ENCODE peak calls at places on chromosomes 6 and 20, in four cellular contexts. E is pancreas, M is AG09319, H is astrocyte of the spinal cord. X is an unnamed sample.

GRCh38 chr6:130560231-130560630 is 194.4 kb downstream of the TMEM200A start:
- DNase-seq in E (no peak), M (no peak), H (peak; percentile 54), X (no peak)

GRCh38 chr20:2303693-2304092 is 7.9 kb downstream of the TGM3 start:
- DNase-seq in E (no peak), M (no peak), H (no peak), X (no peak)

GRCh38 chr20:57993738-57994431 is 234.6 kb downstream of the ANKRD60 start:
- DNase-seq in E (no peak), M (no peak), H (peak; percentile 43), X (no peak)

GRCh38 chr6:139146317-139146726 is 11.4 kb downstream of the HECA start:
- DNase-seq in E (no peak), M (no peak), H (no peak), X (no peak)

GRCh38 chr20:48616481-48616880 is 211.3 kb downstream of the PREX1 start:
- DNase-seq in E (no peak), M (no peak), H (no peak), X (no peak)

GRCh38 chr6:30615958-30616810 is 859 bp downstream of the PPP1R10 start:
- DNase-seq in E (no peak), M (no peak), H (peak; percentile 29), X (peak; percentile 33)

GRCh38 chr6:68025764-68026163 is 609.3 kb upstream of the ADGRB3 start:
- DNase-seq in E (no peak), M (no peak), H (no peak), X (no peak)

GRCh38 chr6:34298941-34299340 is 50.1 kb upstream of the SMIM29 start:
- DNase-seq in E (no peak), M (no peak), H (no peak), X (no peak)

GRCh38 chr6:162344935-162345599 is 382.5 kb downstream of the PRKN start:
- DNase-seq in E (no peak), M (no peak), H (peak; percentile 46), X (no peak)

GRCh38 chr6:21781075-21781474 is 187.5 kb downstream of the SOX4 start:
- DNase-seq in E (no peak), M (no peak), H (no peak), X (no peak)

GRCh38 chr6:37653933-37654565 is 43.6 kb downstream of the MDGA1 start:
- DNase-seq in E (no peak), M (no peak), H (peak; percentile 39), X (no peak)

GRCh38 chr20:60928341-60928740 is 323.7 kb upstream of the CDH4 start:
- DNase-seq in E (no peak), M (no peak), H (no peak), X (no peak)

GRCh38 chr6:34575326-34575725 is 19.2 kb upstream of the SPDEF start:
- DNase-seq in E (no peak), M (no peak), H (no peak), X (no peak)

GRCh38 chr6:110415297-110415916 is at the start of gene DDO:
- DNase-seq in E (peak; percentile 95), M (no peak), H (peak; percentile 41), X (no peak)

GRCh38 chr20:37881601-37882343 is 21.2 kb upstream of the VSTM2L start:
- DNase-seq in E (no peak), M (no peak), H (no peak), X (no peak)

GRCh38 chr6:3841711-3842565 is 7.2 kb upstream of the FAM50B start:
- DNase-seq in E (no peak), M (no peak), H (peak; percentile 52), X (no peak)

GRCh38 chr20:24763386-24764026 is 185.6 kb upstream of the CST7 start:
- DNase-seq in E (no peak), M (no peak), H (no peak), X (no peak)

GRCh38 chr6:14452567-14453527 is 335.3 kb downstream of the CD83 start:
- DNase-seq in E (no peak), M (no peak), H (no peak), X (no peak)

GRCh38 chr6:162343902-162344226 is 383.7 kb downstream of the PRKN start:
- DNase-seq in E (no peak), M (no peak), H (peak; percentile 41), X (no peak)

GRCh38 chr20:17698419-17698818 is 1.3 kb upstream of the BANF2 start:
- DNase-seq in E (no peak), M (no peak), H (no peak), X (no peak)

GRCh38 chr6:109296305-109296915 is 85.9 kb downstream of the CD164 start:
- DNase-seq in E (no peak), M (no peak), H (no peak), X (no peak)

GRCh38 chr20:35698298-35699126 is 640 bp downstream of the NFS1 start:
- DNase-seq in E (peak; percentile 61), M (no peak), H (no peak), X (no peak)

GRCh38 chr6:154932562-154933027 is 62.5 kb upstream of the TIAM2 start:
- DNase-seq in E (no peak), M (peak; percentile 52), H (peak; percentile 75), X (no peak)

GRCh38 chr6:139376054-139376355 is 1.6 kb upstream of the CITED2 start:
- DNase-seq in E (no peak), M (no peak), H (no peak), X (no peak)

GRCh38 chr20:50510706-50511401 is 671 bp downstream of the PTPN1 start:
- DNase-seq in E (peak; percentile 68), M (no peak), H (no peak), X (no peak)

GRCh38 chr20:9672976-9673375 is 158.6 kb downstream of the LAMP5 start:
- DNase-seq in E (no peak), M (no peak), H (no peak), X (no peak)

GRCh38 chr20:32139947-32140346 is 30.4 kb downstream of the TM9SF4 start:
- DNase-seq in E (no peak), M (no peak), H (no peak), X (no peak)

GRCh38 chr20:3067139-3068009 is 4.0 kb upstream of the OXT start:
- DNase-seq in E (no peak), M (no peak), H (no peak), X (no peak)

GRCh38 chr6:30071081-30071818 is 4.3 kb downstream of the PPP1R11 start:
- DNase-seq in E (no peak), M (no peak), H (peak; percentile 19), X (no peak)

GRCh38 chr6:134621858-134622257 is 303.9 kb upstream of the SGK1 start:
- DNase-seq in E (no peak), M (no peak), H (no peak), X (no peak)

GRCh38 chr6:1612902-1613301 is 3.2 kb downstream of the FOXC1 start:
- DNase-seq in E (no peak), M (no peak), H (no peak), X (no peak)

GRCh38 chr6:28347119-28347518 is 2.6 kb upstream of the ZKSCAN3 start:
- DNase-seq in E (no peak), M (no peak), H (no peak), X (no peak)

GRCh38 chr6:47308674-47309325 is 905 bp downstream of the TNFRSF21 start:
- DNase-seq in E (peak; percentile 75), M (no peak), H (peak; percentile 58), X (no peak)

GRCh38 chr20:1946762-1947534 is 46.9 kb downstream of the PDYN start:
- DNase-seq in E (no peak), M (no peak), H (no peak), X (no peak)

GRCh38 chr6:109342564-109342963 is 39.7 kb downstream of the CD164 start:
- DNase-seq in E (no peak), M (no peak), H (no peak), X (no peak)

GRCh38 chr6:100472674-100473073 is 8.0 kb upstream of the SIM1 start:
- DNase-seq in E (no peak), M (no peak), H (no peak), X (no peak)

GRCh38 chr6:89375902-89376301 is 23.4 kb upstream of the UBE2J1 start:
- DNase-seq in E (no peak), M (no peak), H (no peak), X (no peak)

GRCh38 chr6:89371849-89372505 is 19.5 kb upstream of the UBE2J1 start:
- DNase-seq in E (peak; percentile 80), M (no peak), H (peak; percentile 44), X (peak; percentile 74)

GRCh38 chr6:89372506-89372901 is 20.0 kb upstream of the UBE2J1 start:
- DNase-seq in E (no peak), M (no peak), H (no peak), X (no peak)

GRCh38 chr6:89378628-89379027 is 26.1 kb upstream of the UBE2J1 start:
- DNase-seq in E (no peak), M (no peak), H (no peak), X (no peak)

GRCh38 chr6:89375427-89375868 is 22.9 kb upstream of the UBE2J1 start:
- DNase-seq in E (peak; percentile 83), M (no peak), H (no peak), X (peak; percentile 79)
- TF ChIP-seq CTCF in E (no peak), M (no peak), H (peak; percentile 16), X (peak; percentile 47)

DNA sequence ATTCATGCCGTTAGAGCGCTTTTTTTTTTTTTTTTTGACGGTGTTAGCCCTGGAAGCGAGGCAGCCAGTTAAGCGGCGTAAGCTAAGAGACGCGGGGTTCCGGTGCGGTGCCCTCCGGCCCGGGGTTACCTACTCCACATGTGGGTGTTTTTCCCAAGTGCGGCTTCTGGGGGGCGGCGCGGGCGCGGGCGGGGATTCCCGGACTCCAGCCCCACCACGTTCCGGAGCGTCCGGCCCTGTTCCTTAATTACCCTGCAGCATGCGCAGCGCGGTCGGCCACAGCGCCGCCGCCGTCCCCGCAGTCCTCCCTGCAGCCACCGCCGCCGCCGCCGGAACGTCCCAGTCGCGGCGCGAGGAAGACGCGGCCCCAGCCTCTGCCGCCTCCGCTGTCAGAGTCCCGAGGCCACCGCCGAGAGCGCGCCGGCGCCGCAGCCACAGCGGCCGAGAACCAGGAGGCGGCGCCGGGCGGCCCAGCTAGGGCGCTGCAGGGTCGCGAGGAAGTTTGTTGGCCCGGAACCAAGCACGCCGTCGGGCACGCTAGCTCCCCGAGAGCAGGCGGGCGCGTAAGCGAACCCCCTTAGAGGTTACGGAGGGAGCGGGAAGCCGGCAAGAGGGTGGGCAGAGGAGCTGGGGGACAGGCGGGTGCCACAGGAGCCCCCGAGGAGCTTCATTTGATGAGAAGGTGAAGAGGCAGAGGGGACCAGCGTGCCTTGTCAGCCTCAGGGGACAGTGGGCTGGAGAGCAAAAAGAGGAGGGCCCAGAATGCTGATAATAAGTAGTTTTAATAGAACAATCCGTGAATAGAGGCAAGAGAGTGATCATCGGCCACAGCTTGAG is 937 bp downstream of the COL19A1 start:
- DNase-seq in E (peak; percentile 83), M (no peak), H (peak; percentile 6), X (peak; percentile 36)
- TF ChIP-seq CTCF in E (peak; percentile 10), M (no peak), H (no peak), X (no peak)

GRCh38 chr6:85344996-85345395 is 104.9 kb upstream of the NT5E start:
- DNase-seq in E (no peak), M (no peak), H (no peak), X (no peak)

GRCh38 chr6:85353012-85353411 is 96.9 kb upstream of the NT5E start:
- DNase-seq in E (no peak), M (no peak), H (no peak), X (no peak)

GRCh38 chr6:85347787-85348186 is 102.1 kb upstream of the NT5E start:
- DNase-seq in E (no peak), M (no peak), H (no peak), X (no peak)

GRCh38 chr6:85346196-85346595 is 103.7 kb upstream of the NT5E start:
- DNase-seq in E (no peak), M (no peak), H (no peak), X (no peak)

GRCh38 chr6:85348643-85349042 is 101.2 kb upstream of the NT5E start:
- DNase-seq in E (no peak), M (no peak), H (no peak), X (no peak)
- TF ChIP-seq CTCF in E (no peak), M (no peak), H (no peak), X (peak; percentile 20)

GRCh38 chr6:107957165-107957908 is 671 bp downstream of the SEC63 start:
- DNase-seq in E (peak; percentile 53), M (no peak), H (peak; percentile 77), X (peak; percentile 29)
- TF ChIP-seq CTCF in E (no peak), M (no peak), H (no peak), X (no peak)